ENCODE peak calls at places on chromosome 11, in eight cellular contexts. W is nephron progenitor cell; K is OCI-M1; Q is NCI-H510A; M is NCI-H146; S is left lung; Y is HT-29; I is stimulated activated CD4-positive, alpha-beta T cell treated with anti-CD3 and anti-CD28 coated beads, Interleukin-1b, Interleukin-23, amount 100 ng/mL, for 4 hours. O is an unnamed sample.

GRCh38 chr11:130076774-130077481 is 7.2 kb downstream of the APLP2 start:
- DNase-seq in W (no peak), K (peak; percentile 67), Q (no peak), M (no peak), S (no peak), Y (no peak), I (no peak), O (no peak)

GRCh38 chr11:34501500-34501899 is 12.1 kb downstream of the ELF5 start:
- DNase-seq in W (no peak), K (peak; percentile 17), Q (no peak), M (peak; percentile 3), S (no peak), Y (no peak), I (no peak), O (no peak)

GRCh38 chr11:59550842-59551650 is 39.7 kb downstream of the OR4D9 start:
- DNase-seq in W (peak; percentile 79), K (peak; percentile 99), Q (peak; percentile 65), M (peak; percentile 94), S (no peak), Y (peak; percentile 99), I (peak; percentile 81), O (peak; percentile 77)

GRCh38 chr11:9755561-9755960 is 91.7 kb downstream of the SWAP70 start:
- DNase-seq in W (no peak), K (no peak), Q (no peak), M (no peak), S (no peak), Y (no peak), I (no peak), O (no peak)

GRCh38 chr11:119798656-119799055 is 69.7 kb upstream of the NECTIN1 start:
- DNase-seq in W (no peak), K (no peak), Q (no peak), M (no peak), S (peak; percentile 4), Y (no peak), I (no peak), O (no peak)

GRCh38 chr11:120952503-120953229 is 71.2 kb upstream of the TBCEL start:
- DNase-seq in W (peak; percentile 93), K (peak; percentile 92), Q (no peak), M (peak; percentile 88), S (peak; percentile 76), Y (peak; percentile 86), I (peak; percentile 46), O (peak; percentile 81)

GRCh38 chr11:80873309-80873999 is 1432.6 kb upstream of the TENM4 start:
- DNase-seq in W (no peak), K (peak; percentile 90), Q (no peak), M (no peak), S (no peak), Y (no peak), I (no peak), O (no peak)

GRCh38 chr11:64485077-64485476 is 105.9 kb upstream of the SLC22A12 start:
- DNase-seq in W (no peak), K (no peak), Q (no peak), M (no peak), S (no peak), Y (no peak), I (no peak), O (no peak)

GRCh38 chr11:47870404-47870803 is 22.3 kb upstream of the NUP160 start:
- DNase-seq in W (no peak), K (no peak), Q (no peak), M (no peak), S (no peak), Y (no peak), I (no peak), O (no peak)

GRCh38 chr11:34897171-34897870 is 18.9 kb downstream of the APIP start:
- DNase-seq in W (no peak), K (no peak), Q (no peak), M (no peak), S (no peak), Y (no peak), I (no peak), O (no peak)

GRCh38 chr11:133041928-133042890 is 490.1 kb downstream of the OPCML start:
- DNase-seq in W (no peak), K (no peak), Q (no peak), M (no peak), S (no peak), Y (no peak), I (no peak), O (no peak)

GRCh38 chr11:19525276-19525675 is 187.4 kb upstream of the NAV2 start:
- DNase-seq in W (no peak), K (no peak), Q (no peak), M (no peak), S (no peak), Y (no peak), I (no peak), O (no peak)

GRCh38 chr11:116162086-116162485 is 610.7 kb downstream of the BUD13 start:
- DNase-seq in W (no peak), K (no peak), Q (no peak), M (no peak), S (no peak), Y (no peak), I (no peak), O (no peak)

GRCh38 chr11:38402063-38402462 is 1804.0 kb upstream of the RAG2 start:
- DNase-seq in W (no peak), K (no peak), Q (no peak), M (no peak), S (no peak), Y (no peak), I (no peak), O (no peak)

GRCh38 chr11:61111786-61112517 is 9.7 kb downstream of the CD5 start:
- DNase-seq in W (no peak), K (no peak), Q (no peak), M (no peak), S (no peak), Y (no peak), I (no peak), O (no peak)

GRCh38 chr11:65501530-65502273 is 2.9 kb downstream of the MALAT1 start:
- DNase-seq in W (no peak), K (peak; percentile 76), Q (no peak), M (no peak), S (no peak), Y (peak; percentile 83), I (no peak), O (no peak)

GRCh38 chr11:117908959-117909610 is 20.1 kb downstream of the TMPRSS13 start:
- DNase-seq in W (no peak), K (peak; percentile 30), Q (no peak), M (no peak), S (no peak), Y (no peak), I (no peak), O (no peak)

GRCh38 chr11:128207861-128208321 is 379.5 kb downstream of the ETS1 start:
- DNase-seq in W (no peak), K (no peak), Q (no peak), M (no peak), S (no peak), Y (peak; percentile 74), I (no peak), O (no peak)

GRCh38 chr11:14124345-14124744 is 161.8 kb downstream of the SPON1 start:
- DNase-seq in W (no peak), K (no peak), Q (no peak), M (no peak), S (no peak), Y (no peak), I (no peak), O (no peak)

GRCh38 chr11:87212891-87213290 is 175.2 kb downstream of the TMEM135 start:
- DNase-seq in W (no peak), K (no peak), Q (no peak), M (no peak), S (no peak), Y (no peak), I (no peak), O (no peak)

GRCh38 chr11:86185346-86185745 is 59.2 kb upstream of the EED start:
- DNase-seq in W (no peak), K (no peak), Q (no peak), M (no peak), S (no peak), Y (no peak), I (no peak), O (no peak)

GRCh38 chr11:28461846-28462245 is 353.7 kb downstream of the METTL15 start:
- DNase-seq in W (no peak), K (no peak), Q (no peak), M (no peak), S (no peak), Y (no peak), I (no peak), O (no peak)

GRCh38 chr11:257766-258493 is 20.3 kb upstream of the NLRP6 start:
- DNase-seq in W (no peak), K (no peak), Q (no peak), M (no peak), S (no peak), Y (peak; percentile 53), I (no peak), O (no peak)

GRCh38 chr11:119337581-119338317 is 2.9 kb downstream of the C1QTNF5 start:
- DNase-seq in W (peak; percentile 50), K (peak; percentile 68), Q (no peak), M (no peak), S (no peak), Y (peak; percentile 39), I (no peak), O (no peak)

GRCh38 chr11:2091786-2092463 is 47.3 kb downstream of the IGF2 start:
- DNase-seq in W (no peak), K (no peak), Q (no peak), M (no peak), S (peak; percentile 49), Y (no peak), I (no peak), O (no peak)

GRCh38 chr11:2461253-2462091 is 16.7 kb downstream of the KCNQ1 start:
- DNase-seq in W (no peak), K (peak; percentile 55), Q (no peak), M (no peak), S (no peak), Y (no peak), I (no peak), O (peak; percentile 57)

GRCh38 chr11:64694821-64695365 is 28.1 kb downstream of the NRXN2 start:
- DNase-seq in W (peak; percentile 74), K (no peak), Q (peak; percentile 14), M (peak; percentile 84), S (no peak), Y (no peak), I (no peak), O (no peak)

GRCh38 chr11:118791961-118792578 is 1.1 kb upstream of the DDX6 start:
- DNase-seq in W (peak; percentile 39), K (peak; percentile 91), Q (no peak), M (no peak), S (no peak), Y (no peak), I (peak; percentile 21), O (peak; percentile 31)

GRCh38 chr11:122804796-122805195 is 33.5 kb upstream of the CRTAM start:
- DNase-seq in W (no peak), K (no peak), Q (no peak), M (no peak), S (no peak), Y (no peak), I (no peak), O (no peak)

GRCh38 chr11:100855466-100856067 is 168.5 kb downstream of the ARHGAP42 start:
- DNase-seq in W (no peak), K (peak; percentile 71), Q (no peak), M (peak; percentile 12), S (no peak), Y (peak; percentile 82), I (no peak), O (no peak)

GRCh38 chr11:9265211-9266131 is at the start of gene DENND5A:
- DNase-seq in W (peak; percentile 92), K (peak; percentile 88), Q (peak; percentile 34), M (peak; percentile 84), S (peak; percentile 95), Y (peak; percentile 54), I (peak; percentile 27), O (peak; percentile 90)

GRCh38 chr11:48107188-48107704 is 109.4 kb upstream of the OR4B1 start:
- DNase-seq in W (no peak), K (no peak), Q (no peak), M (no peak), S (no peak), Y (no peak), I (no peak), O (no peak)

GRCh38 chr11:86790073-86790727 is 10.1 kb upstream of the PRSS23 start:
- DNase-seq in W (no peak), K (peak; percentile 91), Q (no peak), M (no peak), S (no peak), Y (peak; percentile 45), I (no peak), O (no peak)

GRCh38 chr11:120126543-120126942 is 11.4 kb downstream of the TRIM29 start:
- DNase-seq in W (no peak), K (peak; percentile 97), Q (no peak), M (no peak), S (no peak), Y (no peak), I (no peak), O (no peak)

O was measured in heart right ventricle.